ENCODE peak calls at places on chromosomes 16 and 17, in four cellular contexts. Q, E, N and D are unnamed samples.

GRCh38 chr17:28468781-28469180 is 4.7 kb upstream of the SLC13A2 start:
- DNase-seq in Q (no peak), N (peak), E (no peak), D (no peak)

GRCh38 chr16:64534180-64534780 is 587.6 kb downstream of the CDH11 start:
- DNase-seq in Q (no peak), E (no peak), N (no peak), D (peak)

GRCh38 chr17:58004060-58004459 is 3.0 kb downstream of the SRSF1 start:
- DNase-seq in E (no peak), Q (no peak), N (no peak), D (no peak)

GRCh38 chr17:7834554-7834890 is 505 bp downstream of the KDM6B start:
- DNase-seq in Q (no peak), E (peak), N (no peak), D (peak)

GRCh38 chr17:68182940-68183551 is 64.8 kb upstream of the AMZ2 start:
- DNase-seq in N (no peak), Q (no peak), E (no peak), D (peak)

GRCh38 chr16:68760671-68761275 is 23.7 kb downstream of the CDH1 start:
- DNase-seq in E (peak), N (peak), Q (no peak), D (no peak)

GRCh38 chr16:12866981-12867551 is 34.3 kb upstream of the SHISA9 start:
- DNase-seq in E (no peak), Q (no peak), N (no peak), D (no peak)

GRCh38 chr17:35842239-35842638 is 26.5 kb downstream of the HEATR9 start:
- DNase-seq in E (no peak), N (no peak), Q (no peak), D (no peak)

GRCh38 chr17:43826206-43826605 is 6.7 kb downstream of the MPP3 start:
- DNase-seq in N (no peak), E (no peak), Q (no peak), D (no peak)

GRCh38 chr17:51805765-51806164 is 352.7 kb downstream of the CA10 start:
- DNase-seq in E (no peak), N (no peak), Q (no peak), D (no peak)

GRCh38 chr17:46977348-46977747 is 1.7 kb downstream of the RPRML start:
- DNase-seq in E (peak), N (no peak), Q (peak), D (peak)

DNA sequence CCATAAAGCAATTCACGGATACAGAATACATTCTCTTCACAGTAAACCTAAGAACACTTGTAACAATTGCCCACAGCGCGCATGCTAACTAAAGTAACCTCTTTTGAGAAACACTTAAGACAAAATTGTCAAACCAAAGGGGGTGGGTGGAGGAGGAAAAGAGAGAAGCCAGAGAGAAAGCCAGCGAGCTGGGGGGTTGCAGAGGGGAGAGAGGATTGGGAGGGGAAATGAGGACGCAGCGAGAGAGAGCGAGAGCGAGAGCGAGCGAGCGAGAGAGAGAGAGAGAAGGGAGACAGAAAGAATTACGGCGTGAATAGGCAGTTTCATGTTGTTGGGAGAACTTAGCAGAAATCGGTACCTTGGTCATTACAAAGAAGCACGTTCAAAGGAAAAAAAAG is 1.6 kb upstream of the HOXB7 start:
- DNase-seq in Q (no peak), E (no peak), N (no peak), D (no peak)
- H2AFZ ChIP-seq in Q (no peak), E (no peak), N (peak), D (no peak)

DNA sequence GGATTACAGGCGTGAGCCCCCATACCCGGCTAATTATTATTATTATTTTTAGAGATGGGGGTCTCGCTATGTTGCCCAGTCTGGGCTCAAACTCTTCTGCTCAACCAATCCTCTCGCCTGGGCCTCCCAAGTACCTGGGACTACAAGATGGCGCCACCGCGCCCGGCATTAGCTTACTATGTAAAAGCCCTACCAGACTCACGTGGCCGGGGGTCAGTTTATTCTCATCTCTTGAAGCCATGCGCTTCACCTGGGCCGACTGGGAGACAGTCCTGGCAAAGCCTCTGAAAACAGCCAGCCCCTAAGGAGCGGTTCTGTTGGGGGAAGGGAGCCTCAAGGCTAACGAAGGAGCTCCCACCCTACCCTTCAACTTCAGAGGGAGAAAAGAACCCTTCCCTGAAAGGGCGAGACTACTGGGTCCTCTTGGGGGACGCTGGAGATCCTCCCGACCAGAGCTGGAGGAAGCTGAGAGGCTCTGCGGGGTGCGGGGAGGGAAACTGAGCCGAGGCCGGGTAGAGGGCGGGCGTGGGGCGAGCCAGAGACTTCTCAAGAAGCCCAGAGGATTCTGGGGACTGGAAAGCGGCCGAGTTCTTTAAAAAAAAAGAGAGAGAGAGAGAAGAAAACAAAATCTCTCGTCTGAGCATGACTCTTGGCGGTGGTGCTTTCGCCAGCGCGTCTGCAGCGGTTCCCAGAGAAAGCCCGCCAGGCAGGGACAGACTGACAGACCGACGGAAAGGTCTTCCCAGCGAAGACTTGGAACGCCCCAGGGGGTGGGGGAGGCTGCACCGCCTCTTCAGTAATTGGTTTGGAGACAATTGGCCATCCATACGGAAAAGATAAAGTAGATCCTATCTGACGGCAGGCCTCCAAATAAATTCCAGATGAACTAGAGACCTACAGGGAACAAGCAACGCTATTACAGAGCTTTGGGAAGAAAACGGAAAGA is 5.6 kb upstream of the TUBG2 start:
- DNase-seq in N (no peak), Q (no peak), E (peak), D (peak)
- TF ChIP-seq CREB1 in N (no peak), Q (peak), E (no peak), D (no peak)

GRCh38 chr17:6713918-6714271 is 726 bp upstream of the SLC13A5 start:
- DNase-seq in N (no peak), E (no peak), Q (no peak), D (peak)
- TF ChIP-seq EZH2 in N (no peak), E (no peak), Q (no peak), D (no peak)

GRCh38 chr16:17403156-17403809 is 67.5 kb downstream of the XYLT1 start:
- DNase-seq in N (no peak), E (no peak), Q (no peak), D (no peak)

GRCh38 chr16:17408296-17408695 is 62.5 kb downstream of the XYLT1 start:
- DNase-seq in Q (no peak), N (no peak), E (no peak), D (no peak)

GRCh38 chr16:17404903-17405691 is 65.7 kb downstream of the XYLT1 start:
- DNase-seq in E (no peak), N (no peak), Q (no peak), D (no peak)

GRCh38 chr16:17407321-17407720 is 63.4 kb downstream of the XYLT1 start:
- DNase-seq in N (no peak), E (no peak), Q (no peak), D (no peak)

DNA sequence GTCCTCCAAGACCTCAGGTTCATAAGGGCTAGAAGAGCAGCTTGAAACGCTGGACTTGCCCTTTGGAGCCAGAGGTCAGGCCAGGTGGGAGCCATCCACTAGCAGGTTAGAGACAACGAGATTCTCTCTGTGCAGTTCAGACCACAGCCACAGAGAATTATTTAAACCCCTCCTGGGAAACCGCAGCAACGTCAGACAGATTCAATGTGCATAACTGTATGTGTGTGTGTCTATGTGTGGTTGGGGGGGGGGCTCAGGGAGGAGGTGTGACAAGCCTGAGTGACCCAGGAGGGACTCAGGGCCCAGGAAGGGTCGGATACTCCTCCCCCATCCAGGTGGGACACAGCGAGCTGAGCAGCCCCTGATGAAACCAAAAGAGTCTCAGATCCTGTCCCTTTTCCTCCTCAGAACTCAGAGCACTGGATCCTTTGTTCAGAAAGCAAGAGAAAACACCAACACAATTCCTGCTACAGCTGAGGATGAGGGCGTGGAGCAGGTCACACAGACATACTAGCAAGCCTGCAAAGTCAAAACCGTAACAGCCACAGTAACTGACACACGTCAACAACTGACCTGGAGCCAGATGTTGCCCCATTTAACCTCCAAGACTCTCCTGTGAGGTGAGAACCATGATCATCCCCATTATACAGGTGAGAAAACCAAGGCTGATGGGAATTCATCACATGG is 66.8 kb downstream of the XYLT1 start:
- DNase-seq in N (peak), Q (no peak), E (no peak), D (no peak)
- H2AFZ ChIP-seq in N (no peak), Q (no peak), E (no peak), D (no peak)

GRCh38 chr17:6548034-6548433 is 8.3 kb downstream of the PITPNM3 start:
- DNase-seq in N (no peak), E (no peak), Q (no peak), D (no peak)

GRCh38 chr17:6547336-6547735 is 9.0 kb downstream of the PITPNM3 start:
- DNase-seq in Q (no peak), E (no peak), N (no peak), D (no peak)

GRCh38 chr17:6544770-6545169 is 11.6 kb downstream of the PITPNM3 start:
- DNase-seq in N (no peak), E (no peak), Q (no peak), D (peak)

GRCh38 chr17:6545291-6545690 is 11.1 kb downstream of the PITPNM3 start:
- DNase-seq in N (no peak), E (no peak), Q (no peak), D (no peak)

DNA sequence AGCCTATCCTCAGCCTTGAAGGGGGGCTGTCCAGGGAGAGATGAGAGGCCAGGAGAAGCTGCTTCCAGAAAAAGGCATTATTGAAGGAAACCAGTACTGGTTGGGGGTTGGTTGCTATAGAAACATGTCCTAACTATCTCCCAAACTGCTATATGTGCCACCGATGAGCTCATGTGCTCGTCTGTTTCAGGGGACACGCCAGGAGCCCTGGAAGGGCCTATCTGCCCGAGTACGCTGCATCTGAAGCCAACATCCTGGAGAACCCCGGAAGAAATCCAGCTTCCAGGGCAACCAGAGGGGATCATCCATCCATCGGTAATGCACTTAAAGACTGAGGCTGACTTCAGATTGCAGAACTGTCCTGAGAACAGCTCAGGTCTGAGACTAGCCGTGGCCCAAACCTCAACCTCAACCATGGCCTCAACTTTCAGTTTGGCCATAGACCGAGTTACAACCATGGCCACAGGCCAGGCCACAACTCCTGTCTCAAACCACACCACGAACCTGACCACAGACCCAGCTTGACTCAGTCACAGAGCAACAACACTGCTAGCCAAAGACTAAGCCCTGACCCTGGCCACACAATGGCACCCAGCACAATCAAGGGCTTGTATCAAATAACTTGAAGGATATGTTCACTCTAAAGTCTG is 10.2 kb downstream of the PITPNM3 start:
- DNase-seq in Q (no peak), N (peak), E (no peak), D (no peak)
- TF ChIP-seq CREB1 in Q (no peak), N (no peak), E (no peak), D (no peak)

DNA sequence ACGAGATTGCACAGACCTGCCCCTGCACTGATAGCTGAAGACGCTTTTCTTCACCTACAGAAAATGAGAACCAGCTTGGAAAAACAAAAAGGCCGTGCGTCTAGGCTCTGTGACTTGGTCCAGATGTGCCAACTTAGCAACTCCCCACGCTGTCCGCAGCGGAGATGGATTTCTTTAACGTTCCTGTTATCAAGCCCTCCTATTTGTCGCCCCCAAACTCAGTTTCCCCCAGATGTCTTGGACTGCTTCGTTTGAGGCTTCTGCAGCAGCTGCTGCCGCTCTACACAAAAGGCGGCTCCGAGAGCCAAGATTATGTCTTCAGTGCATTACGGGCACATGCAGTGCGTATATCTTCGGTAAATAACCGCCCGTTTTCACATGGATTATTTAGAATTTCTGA is 240.5 kb upstream of the ZFHX3 start:
- DNase-seq in N (no peak), E (no peak), Q (no peak), D (no peak)
- TF ChIP-seq EZH2 in N (no peak), E (no peak), Q (no peak), D (no peak)

GRCh38 chr16:11356573-11357331 is 11.5 kb downstream of the RMI2 start:
- DNase-seq in E (peak), Q (peak), N (no peak), D (peak)
- H2AFZ ChIP-seq in E (peak), Q (no peak), N (no peak), D (no peak)